ENCODE peak calls at places on chromosomes 16 and 17, in four cellular contexts. U, H, B and E are unnamed samples.

GRCh38 chr16:85370881-85371651 is 242.1 kb upstream of the GSE1 start:
- DNase-seq in U (no peak), H (no peak), B (peak; percentile 29), E (no peak)

GRCh38 chr17:45019177-45019711 is 32.2 kb downstream of the DCAKD start:
- DNase-seq in U (peak; percentile 67), H (peak; percentile 77), B (peak; percentile 51), E (peak; percentile 17)

GRCh38 chr16:5350118-5350517 is 252.5 kb upstream of the EEF2KMT start:
- DNase-seq in U (no peak), H (no peak), B (no peak), E (no peak)

GRCh38 chr17:66541461-66542182 is 239.2 kb downstream of the PRKCA start:
- DNase-seq in U (peak; percentile 92), H (peak; percentile 95), B (peak; percentile 9), E (no peak)

GRCh38 chr17:7583253-7584109 is at the start of gene MPDU1:
- DNase-seq in U (peak; percentile 99), H (peak; percentile 97), B (peak; percentile 95), E (peak; percentile 93)

GRCh38 chr16:22007159-22007508 is 777 bp upstream of the MOSMO start:
- DNase-seq in U (no peak), H (no peak), B (no peak), E (no peak)

GRCh38 chr16:12661656-12662172 is 142.0 kb downstream of the CPPED1 start:
- DNase-seq in U (peak; percentile 32), H (peak; percentile 39), B (no peak), E (no peak)

GRCh38 chr17:37067555-37068111 is 118.9 kb downstream of the AATF start:
- DNase-seq in U (peak; percentile 79), H (peak; percentile 87), B (no peak), E (no peak)

GRCh38 chr16:87392823-87393679 is 915 bp downstream of the MAP1LC3B start:
- DNase-seq in U (peak; percentile 42), H (peak; percentile 70), B (peak; percentile 19), E (peak; percentile 25)

GRCh38 chr16:75238132-75238852 is 13.1 kb downstream of the BCAR1 start:
- DNase-seq in U (peak; percentile 77), H (no peak), B (no peak), E (no peak)

GRCh38 chr17:8122923-8123694 is 797 bp downstream of the HES7 start:
- DNase-seq in U (peak; percentile 57), H (peak; percentile 56), B (no peak), E (no peak)

GRCh38 chr16:13229039-13229438 is 327.6 kb downstream of the SHISA9 start:
- DNase-seq in U (no peak), H (no peak), B (no peak), E (no peak)

GRCh38 chr16:55480228-55480655 is 1.2 kb downstream of the MMP2 start:
- DNase-seq in U (peak; percentile 91), H (peak; percentile 85), B (no peak), E (no peak)

GRCh38 chr17:73291260-73291801 is 20.5 kb downstream of the CDC42EP4 start:
- DNase-seq in U (peak; percentile 98), H (peak; percentile 99), B (no peak), E (no peak)

GRCh38 chr16:31428277-31428597 is at the start of gene COX6A2:
- DNase-seq in U (no peak), H (no peak), B (no peak), E (no peak)

GRCh38 chr16:65489531-65490023 is 367.7 kb upstream of the CDH11 start:
- DNase-seq in U (no peak), H (no peak), B (no peak), E (no peak)

GRCh38 chr16:85184404-85184803 is 72.1 kb upstream of the CIBAR2 start:
- DNase-seq in U (no peak), H (no peak), B (no peak), E (no peak)

GRCh38 chr16:48613061-48613957 is 3.3 kb upstream of the N4BP1 start:
- DNase-seq in U (peak; percentile 81), H (peak; percentile 22), B (no peak), E (peak; percentile 37)

GRCh38 chr16:27980919-27981670 is 82.4 kb downstream of the GSG1L start:
- DNase-seq in U (no peak), H (no peak), B (no peak), E (no peak)

GRCh38 chr16:81457326-81458133 is 12.9 kb downstream of the CMIP start:
- DNase-seq in U (peak; percentile 76), H (peak; percentile 74), B (peak; percentile 57), E (no peak)

GRCh38 chr16:79748629-79749028 is 148.1 kb upstream of the MAF start:
- DNase-seq in U (no peak), H (no peak), B (no peak), E (no peak)

GRCh38 chr17:17075037-17075755 is 32.9 kb downstream of the MPRIP start:
- DNase-seq in U (peak; percentile 36), H (peak; percentile 33), B (no peak), E (no peak)

GRCh38 chr17:596763-597644 is 117.6 kb downstream of the VPS53 start:
- DNase-seq in U (peak; percentile 85), H (peak; percentile 93), B (peak; percentile 4), E (peak; percentile 12)